ENCODE peak calls at places on chromosomes 2 and 18, in seven cellular contexts. Q, A, L, I, P, J and E are unnamed samples.
A peak's percentile ranks its signal among the peaks of the same experiment; 100 is the strongest.

GRCh38 chr2:128362889-128363228 is 44.2 kb upstream of the HS6ST1 start:
- DNase-seq in Q (peak; percentile 75), A (no peak), L (peak; percentile 61), I (peak; percentile 90), P (peak; percentile 71), J (no peak), E (no peak)

GRCh38 chr18:48656582-48656981 is 117.8 kb downstream of the CTIF start:
- DNase-seq in Q (no peak), A (no peak), L (no peak), I (no peak), P (peak; percentile 56), J (no peak), E (no peak)

GRCh38 chr18:7415081-7415894 is 151.8 kb upstream of the PTPRM start:
- DNase-seq in Q (no peak), A (peak; percentile 40), L (no peak), I (no peak), P (peak; percentile 9), J (no peak), E (no peak)

GRCh38 chr18:26088482-26088881 is 1.9 kb downstream of the SS18 start:
- DNase-seq in Q (peak; percentile 32), A (no peak), L (no peak), I (no peak), P (no peak), J (no peak), E (no peak)

GRCh38 chr2:73956211-73956865 is 28.4 kb upstream of the TET3 start:
- DNase-seq in Q (no peak), A (no peak), L (no peak), I (no peak), P (no peak), J (no peak), E (no peak)

GRCh38 chr18:10659000-10659399 is 133.2 kb downstream of the NAPG start:
- DNase-seq in Q (no peak), A (no peak), L (no peak), I (no peak), P (no peak), J (no peak), E (no peak)

GRCh38 chr2:75146903-75147332 is 52.4 kb downstream of the TACR1 start:
- DNase-seq in Q (peak; percentile 66), A (no peak), L (no peak), I (no peak), P (no peak), J (no peak), E (peak; percentile 84)

GRCh38 chr18:49584431-49584830 is 22.6 kb downstream of the LIPG start:
- DNase-seq in Q (no peak), A (no peak), L (no peak), I (no peak), P (no peak), J (no peak), E (no peak)

GRCh38 chr18:23938046-23938756 is 76.4 kb upstream of the TTC39C start:
- DNase-seq in Q (no peak), A (no peak), L (no peak), I (no peak), P (no peak), J (peak; percentile 27), E (no peak)

GRCh38 chr2:208265371-208265806 is 666 bp upstream of the PIKFYVE start:
- DNase-seq in Q (peak; percentile 61), A (peak; percentile 19), L (no peak), I (peak; percentile 71), P (peak; percentile 61), J (peak; percentile 14), E (no peak)

GRCh38 chr18:58788470-58788869 is 76.2 kb upstream of the ZNF532 start:
- DNase-seq in Q (peak; percentile 29), A (no peak), L (no peak), I (no peak), P (no peak), J (no peak), E (no peak)

GRCh38 chr2:70888925-70889715 is 46.6 kb upstream of the ATP6V1B1 start:
- DNase-seq in Q (no peak), A (no peak), L (no peak), I (no peak), P (no peak), J (no peak), E (no peak)

GRCh38 chr2:43192939-43193651 is 33.3 kb downstream of the ZFP36L2 start:
- DNase-seq in Q (no peak), A (no peak), L (no peak), I (no peak), P (no peak), J (no peak), E (no peak)

GRCh38 chr2:74584088-74584645 is 29.6 kb downstream of the DOK1 start:
- DNase-seq in Q (peak; percentile 75), A (no peak), L (no peak), I (no peak), P (no peak), J (no peak), E (no peak)

GRCh38 chr2:9228781-9229469 is 22.3 kb downstream of the ASAP2 start:
- DNase-seq in Q (no peak), A (no peak), L (no peak), I (peak; percentile 51), P (no peak), J (no peak), E (no peak)

GRCh38 chr2:100623921-100624320 is 61.1 kb downstream of the PDCL3 start:
- DNase-seq in Q (no peak), A (no peak), L (no peak), I (no peak), P (no peak), J (no peak), E (no peak)

GRCh38 chr2:177355874-177356273 is 36.7 kb upstream of the AGPS start:
- DNase-seq in Q (peak; percentile 84), A (no peak), L (no peak), I (no peak), P (no peak), J (no peak), E (no peak)